ENCODE peak calls at places on chromosomes 7 and 10, in five cellular contexts. Q is C1 segment of cervical spinal cord; U is activated gamma-delta T cell treated with anti-CD3 and anti-CD28 coated beads, Interleukin-2, amount 50 U/mL, for 16 hours; I is fibroblast of the aortic adventitia; C is NCI-H2081. T is an unnamed sample.

GRCh38 chr7:94975316-94975715 is 67.9 kb downstream of the PPP1R9A start:
- DNase-seq in I (peak; percentile 16), C (no peak), U (no peak), Q (no peak), T (peak; percentile 30)

GRCh38 chr7:1806354-1806753 is 136.3 kb downstream of the ELFN1 start:
- DNase-seq in I (no peak), Q (no peak), U (no peak), C (no peak), T (no peak)

GRCh38 chr7:127392182-127392565 is 334 bp downstream of the ZNF800 start:
- DNase-seq in U (peak; percentile 50), I (peak; percentile 35), Q (no peak), C (peak; percentile 74), T (peak; percentile 66)

GRCh38 chr7:29278362-29279070 is 83.9 kb downstream of the CHN2 start:
- DNase-seq in U (no peak), I (no peak), C (peak; percentile 80), Q (no peak), T (no peak)

GRCh38 chr7:14931511-14932215 is 29.1 kb upstream of the DGKB start:
- DNase-seq in U (no peak), C (no peak), Q (no peak), I (no peak), T (no peak)

GRCh38 chr10:35386594-35387174 is 50.4 kb downstream of the CCNY start:
- DNase-seq in Q (no peak), C (peak; percentile 12), I (peak; percentile 42), U (no peak), T (peak; percentile 36)

GRCh38 chr10:52746169-52746568 is 26.4 kb downstream of the MBL2 start:
- DNase-seq in I (peak; percentile 11), U (no peak), Q (no peak), C (no peak), T (no peak)

GRCh38 chr10:97733256-97733655 is 3.7 kb upstream of the ZFYVE27 start:
- DNase-seq in U (no peak), Q (no peak), C (no peak), I (peak; percentile 10), T (no peak)

GRCh38 chr10:114102253-114102652 is 58.6 kb downstream of the ADRB1 start:
- DNase-seq in C (no peak), U (no peak), I (no peak), Q (no peak), T (peak; percentile 44)

GRCh38 chr7:17462059-17462695 is 163.7 kb downstream of the AHR start:
- DNase-seq in I (no peak), U (no peak), Q (no peak), C (no peak), T (peak; percentile 4)

GRCh38 chr10:110215751-110216150 is 8.3 kb downstream of the MXI1 start:
- DNase-seq in I (no peak), Q (no peak), C (no peak), U (no peak), T (no peak)

GRCh38 chr10:30553018-30553624 is 76.4 kb downstream of the LYZL2 start:
- DNase-seq in C (no peak), I (no peak), Q (no peak), U (no peak), T (peak; percentile 9)

GRCh38 chr7:30226593-30227268 is 57.7 kb upstream of the ZNRF2 start:
- DNase-seq in C (peak; percentile 83), U (no peak), I (no peak), Q (no peak), T (no peak)

GRCh38 chr7:15954671-15955354 is 268.3 kb upstream of the MEOX2 start:
- DNase-seq in U (no peak), Q (no peak), I (no peak), C (no peak), T (no peak)

GRCh38 chr10:109427421-109427820 is 495.9 kb downstream of the XPNPEP1 start:
- DNase-seq in Q (no peak), C (no peak), U (no peak), I (peak; percentile 47), T (peak; percentile 27)

GRCh38 chr10:115989621-115990020 is 283.4 kb downstream of the GFRA1 start:
- DNase-seq in C (no peak), Q (no peak), U (no peak), I (no peak), T (no peak)

GRCh38 chr10:78448994-78449418 is 415.3 kb downstream of the RPS24 start:
- DNase-seq in Q (no peak), C (no peak), U (no peak), I (no peak), T (no peak)

GRCh38 chr7:148883233-148884048 is 650 bp downstream of the EZH2 start:
- DNase-seq in C (peak; percentile 59), U (peak; percentile 41), Q (peak; percentile 43), I (no peak), T (no peak)

GRCh38 chr10:69389827-69390490 is 26.8 kb downstream of the TACR2 start:
- DNase-seq in U (no peak), I (peak; percentile 68), C (peak; percentile 45), Q (no peak), T (peak; percentile 52)

GRCh38 chr7:105648561-105649401 is 67.5 kb upstream of the EFCAB10 start:
- DNase-seq in I (no peak), U (no peak), Q (peak; percentile 24), C (peak; percentile 99), T (no peak)

GRCh38 chr10:6396652-6397051 is 183.4 kb downstream of the PRKCQ start:
- DNase-seq in Q (no peak), I (peak; percentile 63), C (peak; percentile 44), U (no peak), T (peak; percentile 92)

GRCh38 chr7:157519798-157520244 is 183.0 kb downstream of the DNAJB6 start:
- DNase-seq in Q (no peak), C (no peak), U (no peak), I (no peak), T (no peak)

GRCh38 chr10:45377858-45378257 is 3.8 kb downstream of the ALOX5 start:
- DNase-seq in U (no peak), I (no peak), C (no peak), Q (no peak), T (no peak)

GRCh38 chr10:69883680-69884375 is 82.1 kb downstream of the COL13A1 start:
- DNase-seq in I (no peak), C (no peak), U (no peak), Q (no peak), T (no peak)

GRCh38 chr10:102675887-102676616 is 31.8 kb downstream of the TRIM8 start:
- DNase-seq in U (no peak), C (no peak), I (peak; percentile 65), Q (no peak), T (peak; percentile 99)

GRCh38 chr7:132390705-132391104 is 185.6 kb downstream of the PLXNA4 start:
- DNase-seq in Q (no peak), C (no peak), U (no peak), I (peak; percentile 64), T (peak; percentile 3)

GRCh38 chr7:1019789-1020610 is 24.3 kb upstream of the GPR146 start:
- DNase-seq in C (no peak), Q (no peak), I (no peak), U (no peak), T (no peak)

GRCh38 chr7:133052357-133052756 is 29.5 kb downstream of the CHCHD3 start:
- DNase-seq in U (no peak), I (no peak), Q (no peak), C (no peak), T (no peak)

GRCh38 chr7:30164567-30164966 is 29.8 kb downstream of the MTURN start:
- DNase-seq in Q (no peak), I (peak; percentile 76), U (no peak), C (peak; percentile 87), T (peak; percentile 54)

GRCh38 chr10:117161386-117162033 is 23.4 kb upstream of the VAX1 start:
- DNase-seq in U (no peak), Q (no peak), C (no peak), I (no peak), T (no peak)

GRCh38 chr7:39613577-39613976 is 9.8 kb upstream of the RALA start:
- DNase-seq in U (no peak), Q (no peak), C (no peak), I (peak; percentile 50), T (no peak)